ENCODE peak calls at places on chromosomes 6 and 20, in five cellular contexts. One of them, this sample, is unnamed.

GRCh38 chr6:116461563-116462507 is 660 bp downstream of the CALHM6 start:
- DNase-seq in effector CD4-positive, alpha-beta T cell: no peak
- DNase-seq in BJ: no peak
- DNase-seq in left cardiac atrium: peak
- DNase-seq in ACHN: no peak
- DNase-seq in this sample: peak

GRCh38 chr6:52389264-52389625 is 27.3 kb downstream of the PAQR8 start:
- DNase-seq in BJ: no peak
- DNase-seq in left cardiac atrium: no peak
- DNase-seq in ACHN: no peak
- DNase-seq in effector CD4-positive, alpha-beta T cell: no peak
- DNase-seq in this sample: no peak

GRCh38 chr6:130900913-130901312 is 73.7 kb downstream of the SMLR1 start:
- DNase-seq in left cardiac atrium: peak
- DNase-seq in BJ: no peak
- DNase-seq in ACHN: peak
- DNase-seq in effector CD4-positive, alpha-beta T cell: no peak
- DNase-seq in this sample: no peak

GRCh38 chr6:124669713-124670480 is 292.3 kb upstream of the RNF217 start:
- DNase-seq in BJ: no peak
- DNase-seq in left cardiac atrium: no peak
- DNase-seq in effector CD4-positive, alpha-beta T cell: no peak
- DNase-seq in ACHN: no peak
- DNase-seq in this sample: no peak

GRCh38 chr20:35619196-35620095 is 3.8 kb downstream of the SPAG4 start:
- DNase-seq in ACHN: peak
- DNase-seq in BJ: no peak
- DNase-seq in effector CD4-positive, alpha-beta T cell: peak
- DNase-seq in left cardiac atrium: peak
- DNase-seq in this sample: peak

GRCh38 chr6:52643158-52643557 is 27.8 kb upstream of the TMEM14A start:
- DNase-seq in ACHN: no peak
- DNase-seq in effector CD4-positive, alpha-beta T cell: no peak
- DNase-seq in BJ: no peak
- DNase-seq in left cardiac atrium: no peak
- DNase-seq in this sample: no peak

GRCh38 chr6:168214586-168215104 is 104.9 kb downstream of the DACT2 start:
- DNase-seq in left cardiac atrium: no peak
- DNase-seq in ACHN: no peak
- DNase-seq in effector CD4-positive, alpha-beta T cell: no peak
- DNase-seq in BJ: no peak
- DNase-seq in this sample: no peak

GRCh38 chr6:166003569-166003968 is 164.1 kb downstream of the TBXT start:
- DNase-seq in ACHN: no peak
- DNase-seq in BJ: no peak
- DNase-seq in left cardiac atrium: no peak
- DNase-seq in effector CD4-positive, alpha-beta T cell: no peak
- DNase-seq in this sample: no peak

GRCh38 chr20:35653893-35654292 is 10.8 kb downstream of the CPNE1 start:
- DNase-seq in left cardiac atrium: no peak
- DNase-seq in BJ: no peak
- DNase-seq in effector CD4-positive, alpha-beta T cell: no peak
- DNase-seq in ACHN: no peak
- DNase-seq in this sample: no peak

GRCh38 chr6:30647802-30648460 is 998 bp downstream of the C6orf136 start:
- DNase-seq in effector CD4-positive, alpha-beta T cell: no peak
- DNase-seq in left cardiac atrium: no peak
- DNase-seq in BJ: no peak
- DNase-seq in ACHN: no peak
- DNase-seq in this sample: no peak

GRCh38 chr20:19073584-19074198 is 138.8 kb upstream of the SLC24A3 start:
- DNase-seq in left cardiac atrium: no peak
- DNase-seq in ACHN: peak
- DNase-seq in effector CD4-positive, alpha-beta T cell: no peak
- DNase-seq in BJ: no peak
- DNase-seq in this sample: no peak

GRCh38 chr6:108363113-108363512 is 68.3 kb downstream of the AFG1L start:
- DNase-seq in left cardiac atrium: no peak
- DNase-seq in ACHN: no peak
- DNase-seq in BJ: no peak
- DNase-seq in effector CD4-positive, alpha-beta T cell: no peak
- DNase-seq in this sample: no peak

GRCh38 chr6:136728033-136728939 is 64.0 kb downstream of the MAP3K5 start:
- DNase-seq in left cardiac atrium: no peak
- DNase-seq in BJ: no peak
- DNase-seq in ACHN: no peak
- DNase-seq in effector CD4-positive, alpha-beta T cell: no peak
- DNase-seq in this sample: no peak

GRCh38 chr20:50794846-50795634 is at the start of gene BCAS4:
- DNase-seq in BJ: peak
- DNase-seq in effector CD4-positive, alpha-beta T cell: peak
- DNase-seq in left cardiac atrium: peak
- DNase-seq in ACHN: peak
- DNase-seq in this sample: peak

GRCh38 chr6:52994789-52995078 is 350 bp downstream of the GSTA4 start:
- DNase-seq in effector CD4-positive, alpha-beta T cell: peak
- DNase-seq in BJ: no peak
- DNase-seq in left cardiac atrium: peak
- DNase-seq in ACHN: no peak
- DNase-seq in this sample: no peak

GRCh38 chr6:16446241-16446640 is 207.9 kb downstream of the GMPR start:
- DNase-seq in effector CD4-positive, alpha-beta T cell: no peak
- DNase-seq in ACHN: no peak
- DNase-seq in BJ: no peak
- DNase-seq in left cardiac atrium: no peak
- DNase-seq in this sample: no peak

GRCh38 chr6:148893481-148893880 is 146.7 kb downstream of the UST start:
- DNase-seq in ACHN: no peak
- DNase-seq in effector CD4-positive, alpha-beta T cell: no peak
- DNase-seq in BJ: no peak
- DNase-seq in left cardiac atrium: no peak
- DNase-seq in this sample: no peak

GRCh38 chr6:169904051-169904922 is 152.9 kb downstream of the ERMARD start:
- DNase-seq in BJ: no peak
- DNase-seq in left cardiac atrium: no peak
- DNase-seq in ACHN: no peak
- DNase-seq in effector CD4-positive, alpha-beta T cell: no peak
- DNase-seq in this sample: no peak